ENCODE peak calls at places on chromosomes 12 and 14, in eight cellular contexts. V is breast epithelium, L is foreskin fibroblast, B is fibroblast of mammary gland, P is cardiac fibroblast, Q is substantia nigra, Z is psoas muscle, T is H7. U is an unnamed sample.

GRCh38 chr14:90757452-90757851 is 58.8 kb downstream of the TTC7B start:
- DNase-seq in Z (peak), Q (peak), P (no peak), L (no peak), T (no peak), B (no peak), V (no peak), U (no peak)

GRCh38 chr12:51961834-51962233 is 10.3 kb downstream of the ACVR1B start:
- DNase-seq in Q (no peak), L (no peak), T (no peak), P (no peak), B (no peak), V (no peak), Z (no peak), U (no peak)

GRCh38 chr12:120230326-120230973 is 29.5 kb upstream of the RPLP0 start:
- DNase-seq in B (peak), P (peak), Q (no peak), L (peak), V (peak), Z (peak), T (peak), U (peak)

GRCh38 chr12:78406776-78407335 is 457.7 kb upstream of the SYT1 start:
- DNase-seq in B (peak), P (peak), T (no peak), Q (no peak), V (no peak), Z (no peak), L (no peak), U (no peak)

GRCh38 chr12:54227376-54227775 is 38.6 kb upstream of the SMUG1 start:
- DNase-seq in V (no peak), Z (no peak), L (no peak), B (no peak), T (no peak), P (no peak), Q (no peak), U (no peak)

GRCh38 chr14:56794088-56794556 is 16.2 kb downstream of the OTX2 start:
- DNase-seq in Z (no peak), B (no peak), Q (no peak), P (no peak), T (no peak), L (no peak), V (no peak), U (no peak)

GRCh38 chr14:67636361-67636919 is 16.7 kb downstream of the ARG2 start:
- DNase-seq in T (no peak), L (no peak), P (peak), B (no peak), Z (no peak), Q (no peak), V (no peak), U (no peak)

GRCh38 chr12:52352951-52353350 is 14.3 kb downstream of the KRT85 start:
- DNase-seq in B (no peak), V (no peak), Z (no peak), T (no peak), P (no peak), L (no peak), Q (no peak), U (no peak)

GRCh38 chr14:102510616-102511520 is 1.3 kb upstream of the ANKRD9 start:
- DNase-seq in T (peak), Z (no peak), Q (no peak), V (no peak), L (no peak), B (no peak), P (no peak), U (no peak)